ENCODE peak calls at places on chromosomes 1 and 21, in five cellular contexts. D is NCI-H524 treated with DMSO at 0.1 percent for 48 hours; K is endodermal cell; Q is stimulated activated CD4-positive, alpha-beta T cell treated with anti-CD3 and anti-CD28 coated beads, Interleukin-4, amount 100 ng/mL, for 1 hour; V is thyroid gland. L is an unnamed sample.
A peak's percentile ranks its signal among the peaks of the same experiment; 100 is the strongest.

GRCh38 chr1:108107658-108108057 is 92.5 kb downstream of the SLC25A24 start:
- DNase-seq in D (no peak), K (no peak), Q (peak; percentile 33), V (no peak), L (no peak)

GRCh38 chr1:67716800-67717199 is 31.8 kb downstream of the GADD45A start:
- DNase-seq in V (peak; percentile 60), Q (no peak), D (no peak), K (no peak), L (no peak)

GRCh38 chr1:24898152-24898908 is 31.7 kb downstream of the RUNX3 start:
- DNase-seq in V (peak; percentile 31), K (peak; percentile 93), D (no peak), Q (peak; percentile 50), L (peak; percentile 55)

GRCh38 chr1:37602750-37603694 is 7.3 kb upstream of the GNL2 start:
- DNase-seq in D (no peak), Q (peak; percentile 11), K (peak; percentile 73), V (peak; percentile 22), L (peak; percentile 75)

GRCh38 chr1:116326486-116326885 is 46.6 kb upstream of the ATP1A1 start:
- DNase-seq in V (no peak), D (no peak), K (no peak), Q (no peak), L (no peak)

GRCh38 chr1:71232166-71232763 is 151.4 kb upstream of the ZRANB2 start:
- DNase-seq in K (no peak), V (no peak), D (no peak), Q (no peak), L (no peak)

GRCh38 chr1:21283524-21283923 is 6.7 kb downstream of the ECE1 start:
- DNase-seq in V (no peak), K (no peak), Q (no peak), D (no peak), L (no peak)

GRCh38 chr1:7669559-7670208 is 101.4 kb upstream of the VAMP3 start:
- DNase-seq in K (peak; percentile 96), V (peak; percentile 43), Q (peak; percentile 58), D (no peak), L (peak; percentile 82)

GRCh38 chr1:76868154-76868882 is 1.0 kb downstream of the ST6GALNAC5 start:
- DNase-seq in Q (peak; percentile 19), D (no peak), V (peak; percentile 51), K (peak; percentile 88), L (peak; percentile 80)

GRCh38 chr1:182120411-182121258 is 59.1 kb upstream of the ZNF648 start:
- DNase-seq in V (peak; percentile 88), D (no peak), Q (no peak), K (no peak), L (no peak)

GRCh38 chr1:155285631-155286044 is 8.4 kb downstream of the HCN3 start:
- DNase-seq in V (no peak), D (no peak), K (no peak), Q (no peak), L (no peak)

GRCh38 chr1:157137051-157137772 is 983 bp downstream of the ETV3 start:
- DNase-seq in Q (no peak), V (no peak), K (peak; percentile 71), D (no peak), L (peak; percentile 83)

GRCh38 chr21:25103500-25104207 is 503.6 kb downstream of the MRPL39 start:
- DNase-seq in V (no peak), Q (no peak), D (no peak), K (no peak), L (no peak)

GRCh38 chr1:41811051-41811795 is 107.5 kb downstream of the HIVEP3 start:
- DNase-seq in Q (peak; percentile 61), K (no peak), V (no peak), D (no peak), L (no peak)

GRCh38 chr1:202576816-202577215 is 133.4 kb downstream of the SYT2 start:
- DNase-seq in V (no peak), Q (no peak), D (no peak), K (no peak), L (no peak)

GRCh38 chr1:233655433-233655844 is 41.5 kb downstream of the KCNK1 start:
- DNase-seq in D (no peak), V (no peak), K (no peak), Q (no peak), L (no peak)

L was measured in mesendoderm.